ENCODE peak calls at places on chromosome 9, in seven cellular contexts. Q is tibial nerve, W is heart left ventricle, I is prostate gland, G is Peyer's patch, X is breast epithelium, B is K562. A is an unnamed sample.
A peak's percentile ranks its signal among the peaks of the same experiment; 100 is the strongest.

GRCh38 chr9:73231203-73231602 is 79.5 kb downstream of the ANXA1 start:
- DNase-seq in Q (no peak), X (no peak), B (no peak), W (no peak), G (no peak), I (no peak), A (no peak)

GRCh38 chr9:136741885-136742568 is 713 bp downstream of the LCN10 start:
- DNase-seq in G (peak; percentile 91), X (no peak), I (no peak), B (no peak), Q (no peak), W (no peak), A (no peak)

GRCh38 chr9:76215066-76215465 is 179.2 kb downstream of the RFK start:
- DNase-seq in B (no peak), W (no peak), I (no peak), X (no peak), G (no peak), Q (no peak), A (no peak)

GRCh38 chr9:127918201-127919107 is 1.6 kb upstream of the ST6GALNAC4 start:
- DNase-seq in X (no peak), Q (no peak), G (no peak), B (peak; percentile 78), I (no peak), W (no peak), A (no peak)

GRCh38 chr9:107237873-107238272 is 45.2 kb upstream of the RAD23B start:
- DNase-seq in W (no peak), G (no peak), Q (no peak), X (no peak), I (no peak), B (no peak), A (no peak)

GRCh38 chr9:70859694-70860093 is 261.7 kb downstream of the TRPM3 start:
- DNase-seq in W (no peak), Q (no peak), G (no peak), I (no peak), X (no peak), B (no peak), A (no peak)

GRCh38 chr9:93566408-93567270 is 9.7 kb upstream of the PHF2 start:
- DNase-seq in I (peak; percentile 97), B (peak; percentile 97), G (peak; percentile 96), W (peak; percentile 98), X (peak; percentile 97), Q (peak; percentile 97), A (peak; percentile 86)

GRCh38 chr9:14438232-14438966 is 124.5 kb upstream of the NFIB start:
- DNase-seq in B (no peak), I (no peak), X (no peak), Q (no peak), G (no peak), W (no peak), A (no peak)

GRCh38 chr9:127626752-127627493 is 14.8 kb downstream of the STXBP1 start:
- DNase-seq in Q (no peak), B (no peak), X (no peak), I (no peak), G (no peak), W (no peak), A (no peak)

GRCh38 chr9:128611600-128612394 is 44.9 kb downstream of the DYNC2I2 start:
- DNase-seq in Q (no peak), X (no peak), B (no peak), W (no peak), G (no peak), I (no peak), A (no peak)

GRCh38 chr9:93134740-93135444 is 841 bp upstream of the NINJ1 start:
- DNase-seq in I (no peak), G (no peak), Q (no peak), W (no peak), B (no peak), X (no peak), A (no peak)

GRCh38 chr9:124506931-124507879 is at the start of gene NR5A1:
- DNase-seq in X (no peak), I (no peak), G (no peak), Q (no peak), B (no peak), W (no peak), A (no peak)

GRCh38 chr9:126506361-126507317 is 107.1 kb upstream of the LMX1B start:
- DNase-seq in B (no peak), I (no peak), X (no peak), Q (no peak), G (no peak), W (no peak), A (no peak)

GRCh38 chr9:112094240-112094639 is 80.9 kb downstream of the SUSD1 start:
- DNase-seq in W (no peak), Q (no peak), B (peak; percentile 60), I (no peak), X (no peak), G (no peak), A (no peak)

GRCh38 chr9:13707635-13708410 is 428.3 kb upstream of the MPDZ start:
- DNase-seq in G (no peak), W (no peak), B (no peak), Q (no peak), X (no peak), I (no peak), A (no peak)

GRCh38 chr9:101562966-101563365 is 29.3 kb downstream of the RNF20 start:
- DNase-seq in X (no peak), Q (no peak), B (no peak), G (no peak), I (no peak), W (no peak), A (no peak)

GRCh38 chr9:70924380-70924779 is 197.0 kb downstream of the TRPM3 start:
- DNase-seq in B (no peak), I (no peak), W (no peak), X (no peak), G (no peak), Q (no peak), A (no peak)

GRCh38 chr9:111615928-111616327 is 15.2 kb upstream of the DNAJC25 start:
- DNase-seq in X (no peak), B (no peak), Q (no peak), I (no peak), G (no peak), W (no peak), A (no peak)

GRCh38 chr9:86469476-86470087 is 115.4 kb upstream of the TUT7 start:
- DNase-seq in W (no peak), Q (no peak), X (no peak), B (no peak), G (no peak), I (no peak), A (no peak)

GRCh38 chr9:126965541-126966428 is 51.2 kb downstream of the RALGPS1 start:
- DNase-seq in W (peak; percentile 43), X (no peak), G (no peak), I (peak; percentile 36), Q (no peak), B (peak; percentile 20), A (no peak)

GRCh38 chr9:76414656-76415055 is 20.4 kb upstream of the RFK start:
- DNase-seq in X (no peak), W (no peak), G (no peak), B (no peak), I (no peak), Q (no peak), A (no peak)

GRCh38 chr9:94112716-94113465 is 28.6 kb downstream of the PTPDC1 start:
- DNase-seq in Q (no peak), I (no peak), X (no peak), W (no peak), G (no peak), B (peak; percentile 61), A (no peak)

GRCh38 chr9:2055203-2055658 is 40.1 kb downstream of the SMARCA2 start:
- DNase-seq in W (no peak), X (no peak), B (no peak), Q (no peak), G (no peak), I (no peak), A (no peak)

GRCh38 chr9:2059131-2059929 is 44.2 kb downstream of the SMARCA2 start:
- DNase-seq in B (no peak), G (no peak), Q (no peak), X (no peak), W (no peak), I (no peak), A (no peak)

GRCh38 chr9:2065704-2066103 is 50.6 kb downstream of the SMARCA2 start:
- DNase-seq in B (no peak), Q (no peak), I (no peak), W (no peak), X (no peak), G (no peak), A (no peak)

GRCh38 chr9:2060425-2060824 is 45.3 kb downstream of the SMARCA2 start:
- DNase-seq in X (no peak), B (no peak), W (peak; percentile 36), I (no peak), G (no peak), Q (no peak), A (no peak)
- TF ChIP-seq POLR2A in X (no peak), B (no peak), W (no peak), I (no peak), G (no peak), Q (no peak), A (no peak)

GRCh38 chr9:132479733-132480132 is 69.7 kb downstream of the CFAP77 start:
- DNase-seq in I (no peak), W (no peak), B (no peak), Q (no peak), G (no peak), X (no peak), A (no peak)

GRCh38 chr9:132478353-132478752 is 68.3 kb downstream of the CFAP77 start:
- DNase-seq in G (no peak), B (no peak), X (no peak), I (no peak), W (no peak), Q (no peak), A (no peak)

GRCh38 chr9:132472599-132472998 is 62.6 kb downstream of the CFAP77 start:
- DNase-seq in B (no peak), I (no peak), W (no peak), X (no peak), G (no peak), Q (no peak), A (no peak)

GRCh38 chr9:132472199-132472598 is 62.2 kb downstream of the CFAP77 start:
- DNase-seq in G (no peak), I (no peak), W (no peak), Q (no peak), X (no peak), B (no peak), A (no peak)

GRCh38 chr9:132474253-132474652 is 64.2 kb downstream of the CFAP77 start:
- DNase-seq in X (no peak), Q (no peak), G (no peak), I (no peak), W (no peak), B (no peak), A (no peak)
- H3K27me3 ChIP-seq in X (peaks cover 17% of the 10 kb centered on the region), Q (no peaks in the 10 kb centered on the region), G (no peaks in the 10 kb centered on the region), I (peaks cover 2% of the 10 kb centered on the region), W (no peaks in the 10 kb centered on the region), B (peaks cover 66% of the 10 kb centered on the region), A (no peaks in the 10 kb centered on the region)

GRCh38 chr9:133400292-133400691 is 17.5 kb downstream of the REXO4 start:
- DNase-seq in B (no peak), G (no peak), X (no peak), I (no peak), W (no peak), Q (no peak), A (no peak)
- TF ChIP-seq POLR2A in B (no peak), G (no peak), X (no peak), I (no peak), W (no peak), Q (no peak), A (no peak)

DNA sequence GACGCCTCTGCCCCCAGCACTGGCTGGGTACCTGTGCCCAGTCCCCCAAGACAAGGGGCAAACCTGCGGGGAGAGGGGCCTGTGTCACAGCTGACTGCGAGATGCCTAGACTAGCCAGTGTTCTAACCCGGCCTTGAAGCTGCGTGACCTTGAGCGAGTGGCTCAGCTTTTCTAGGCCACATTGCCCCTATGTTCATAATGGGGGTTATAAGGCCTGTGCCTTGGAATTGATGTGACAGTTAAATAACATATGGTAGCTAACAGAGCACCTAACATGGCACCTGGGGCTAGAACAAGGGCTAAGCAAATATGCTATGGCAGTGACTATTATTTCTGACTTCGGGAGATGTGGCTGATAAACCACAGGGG is 22.8 kb upstream of the COL27A1 start:
- DNase-seq in X (no peak), I (no peak), W (no peak), G (no peak), Q (no peak), B (no peak), A (no peak)
- H3K27me3 ChIP-seq in X (no peaks in the 10 kb centered on the region), I (no peaks in the 10 kb centered on the region), W (no peaks in the 10 kb centered on the region), G (no peaks in the 10 kb centered on the region), Q (no peaks in the 10 kb centered on the region), B (peaks cover 17% of the 10 kb centered on the region), A (no peaks in the 10 kb centered on the region)

A was measured in esophagus squamous epithelium.